ENCODE peak calls at places on chromosomes 11 and 22, in seven cellular contexts. Z is tibial artery; M is right cardiac atrium; H is transverse colon; P is HCT116; Q is CD4-positive, CD25-positive, alpha-beta regulatory T cell; I is Karpas-422. B is an unnamed sample.
A peak's percentile ranks its signal among the peaks of the same experiment; 100 is the strongest.

GRCh38 chr11:94897330-94897768 is 76.0 kb downstream of the CWC15 start:
- DNase-seq in M (peak; percentile 82), Z (no peak), P (peak; percentile 47), I (peak; percentile 89), Q (no peak), H (peak; percentile 47), B (no peak)

GRCh38 chr11:107695446-107695845 is 16.4 kb downstream of the SLN start:
- DNase-seq in Z (no peak), H (no peak), I (no peak), Q (no peak), P (no peak), M (no peak), B (no peak)

GRCh38 chr11:1255151-1255550 is 32.3 kb downstream of the MUC5B start:
- DNase-seq in P (no peak), Q (no peak), I (no peak), M (peak; percentile 35), Z (no peak), H (no peak), B (no peak)

GRCh38 chr22:17486313-17486712 is 77.0 kb upstream of the SLC25A18 start:
- DNase-seq in Z (no peak), H (no peak), Q (no peak), I (no peak), P (no peak), M (no peak), B (no peak)

GRCh38 chr11:61473370-61474025 is 35.1 kb upstream of the LRRC10B start:
- DNase-seq in H (no peak), M (no peak), Z (no peak), I (no peak), P (no peak), Q (no peak), B (no peak)

GRCh38 chr11:80188228-80188627 is 747.4 kb upstream of the TENM4 start:
- DNase-seq in I (no peak), Z (no peak), Q (no peak), P (no peak), M (no peak), H (no peak), B (no peak)

GRCh38 chr11:5203366-5203765 is 2.9 kb upstream of the OR51V1 start:
- DNase-seq in P (no peak), Z (no peak), Q (no peak), M (no peak), I (no peak), H (no peak), B (no peak)

GRCh38 chr11:76791861-76792260 is 8.7 kb downstream of the TSKU start:
- DNase-seq in M (no peak), H (no peak), Z (no peak), P (no peak), I (no peak), Q (no peak), B (no peak)

GRCh38 chr22:43066844-43067385 is 22.3 kb downstream of the TTLL1 start:
- DNase-seq in P (peak; percentile 47), Q (no peak), Z (no peak), M (no peak), H (no peak), I (no peak), B (no peak)

GRCh38 chr22:48751539-48752437 is 1075.9 kb downstream of the BRD1 start:
- DNase-seq in Z (no peak), Q (no peak), M (no peak), H (no peak), P (no peak), I (no peak), B (no peak)

GRCh38 chr22:42368379-42369249 is 63.6 kb downstream of the NFAM1 start:
- DNase-seq in H (peak; percentile 34), P (no peak), Q (peak; percentile 39), Z (peak; percentile 70), M (peak; percentile 52), I (no peak), B (no peak)

GRCh38 chr11:118437046-118437735 is 899 bp downstream of the KMT2A start:
- DNase-seq in H (peak; percentile 47), M (peak; percentile 73), Z (peak; percentile 78), Q (peak; percentile 46), I (peak; percentile 56), P (no peak), B (peak; percentile 39)

GRCh38 chr11:83724704-83725114 is 438.5 kb upstream of the CCDC90B start:
- DNase-seq in Q (no peak), I (no peak), H (no peak), M (no peak), Z (no peak), P (no peak), B (no peak)

GRCh38 chr22:38882972-38883622 is 11.1 kb upstream of the CBX6 start:
- DNase-seq in Z (no peak), M (no peak), Q (no peak), P (no peak), H (no peak), I (peak; percentile 35), B (no peak)

GRCh38 chr11:67355794-67356550 is 2.6 kb upstream of the POLD4 start:
- DNase-seq in Z (no peak), H (peak; percentile 51), Q (no peak), P (no peak), I (peak; percentile 84), M (peak; percentile 36), B (no peak)

GRCh38 chr11:89452780-89453179 is 38.4 kb downstream of the NOX4 start:
- DNase-seq in Z (no peak), P (no peak), H (no peak), M (no peak), I (no peak), Q (no peak), B (no peak)

GRCh38 chr22:19723165-19723989 is at the start of gene GP1BB:
- DNase-seq in P (no peak), Q (no peak), I (no peak), Z (no peak), M (peak; percentile 85), H (peak; percentile 37), B (peak; percentile 40)

GRCh38 chr11:124897681-124898680 is at the start of gene ROBO4:
- DNase-seq in I (no peak), H (no peak), M (peak; percentile 88), Z (peak; percentile 79), Q (no peak), P (peak; percentile 22), B (no peak)

GRCh38 chr11:119262668-119263351 is 54.1 kb downstream of the MCAM start:
- DNase-seq in H (no peak), I (no peak), Q (no peak), Z (no peak), P (no peak), M (no peak), B (no peak)

GRCh38 chr11:104594228-104594958 is 303.9 kb downstream of the CASP12 start:
- DNase-seq in M (no peak), P (no peak), H (no peak), I (no peak), Q (no peak), Z (no peak), B (no peak)

GRCh38 chr22:42919199-42919598 is 62.1 kb upstream of the ARFGAP3 start:
- DNase-seq in H (no peak), Q (no peak), I (no peak), Z (no peak), M (peak; percentile 49), P (peak; percentile 42), B (no peak)

GRCh38 chr22:17562906-17563870 is at the start of gene SLC25A18:
- DNase-seq in I (no peak), Q (no peak), Z (peak; percentile 74), P (no peak), M (peak; percentile 69), H (peak; percentile 21), B (no peak)

GRCh38 chr11:43555811-43556210 is 124.7 kb upstream of the HSD17B12 start:
- DNase-seq in Q (no peak), P (no peak), H (no peak), Z (peak; percentile 77), M (peak; percentile 71), I (no peak), B (no peak)
- H3K4me3 ChIP-seq in Q (no peak overlapping the region), P (no peak overlapping the region), H (no peak overlapping the region), Z (peak overlapping the region; percentile 2), M (peak overlapping the region; percentile 30), I (no peak overlapping the region), B (no peak overlapping the region)

DNA sequence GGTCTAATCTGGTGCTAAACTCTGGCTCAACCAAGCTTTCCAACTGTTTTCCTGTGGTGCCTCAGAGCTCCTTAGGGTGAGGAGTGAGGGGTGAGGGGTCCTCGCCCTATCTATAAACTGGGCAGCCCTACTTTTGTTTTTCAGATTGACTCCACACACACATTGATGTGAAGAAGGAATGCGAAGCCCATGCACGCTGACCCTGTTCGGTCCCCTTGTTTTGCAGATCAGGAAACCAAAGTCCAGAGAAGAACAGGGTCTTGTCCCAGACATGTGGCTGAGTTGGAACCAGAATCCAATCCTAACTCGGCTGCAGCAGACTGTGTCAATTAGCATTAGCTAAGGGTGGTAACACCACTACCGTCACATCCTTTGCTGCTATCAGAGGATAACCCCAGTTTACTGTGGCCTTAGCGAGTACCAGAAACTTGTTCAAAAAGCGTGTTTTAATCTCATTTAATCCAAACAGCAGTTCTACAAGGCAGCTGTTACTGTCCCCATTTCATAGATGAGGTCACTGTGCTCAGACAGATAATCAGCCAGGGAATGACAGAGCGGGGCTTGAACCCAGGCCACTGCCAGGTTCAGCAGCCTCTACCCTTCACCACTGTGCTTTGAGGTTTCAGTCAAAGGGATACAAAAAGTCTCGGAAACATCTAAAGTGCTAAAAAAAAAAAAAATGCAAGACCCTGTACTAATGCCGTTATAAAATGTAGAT is 145.3 kb upstream of the SYT13 start:
- DNase-seq in P (no peak), Z (no peak), H (no peak), Q (no peak), I (no peak), M (no peak), B (no peak)
- H3K27me3 ChIP-seq in P (peaks cover 85% of the 10 kb centered on the region), Z (no peaks in the 10 kb centered on the region), H (peaks cover 14% of the 10 kb centered on the region), Q (peaks cover 6% of the 10 kb centered on the region), I (no peaks in the 10 kb centered on the region), M (no peaks in the 10 kb centered on the region), B (no peaks in the 10 kb centered on the region)

GRCh38 chr11:102833731-102834130 is 9.7 kb downstream of the MMP3 start:
- DNase-seq in I (no peak), P (no peak), Q (no peak), Z (no peak), H (no peak), M (no peak), B (no peak)
- H3K4me3 ChIP-seq in I (no peak overlapping the region), P (no peak overlapping the region), Q (no peak overlapping the region), Z (no peak overlapping the region), H (no peak overlapping the region), M (no peak overlapping the region), B (no peak overlapping the region)

GRCh38 chr11:128900468-128900867 is 9.3 kb downstream of the KCNJ5 start:
- DNase-seq in I (no peak), H (no peak), Z (no peak), M (no peak), P (no peak), Q (no peak), B (no peak)

GRCh38 chr11:128904303-128904871 is 13.2 kb downstream of the KCNJ5 start:
- DNase-seq in Q (no peak), Z (no peak), I (no peak), M (no peak), P (no peak), H (no peak), B (no peak)

GRCh38 chr11:128902515-128903066 is 11.4 kb downstream of the KCNJ5 start:
- DNase-seq in P (no peak), Z (no peak), I (no peak), H (no peak), M (no peak), Q (no peak), B (no peak)

GRCh38 chr11:128903248-128904041 is 12.3 kb downstream of the KCNJ5 start:
- DNase-seq in Q (no peak), P (no peak), I (no peak), H (peak; percentile 30), Z (peak; percentile 76), M (peak; percentile 67), B (no peak)

GRCh38 chr11:128901655-128902514 is 10.7 kb downstream of the KCNJ5 start:
- DNase-seq in I (no peak), H (no peak), P (no peak), Q (no peak), Z (no peak), M (peak; percentile 55), B (no peak)
- H3K27me3 ChIP-seq in I (no peaks in the 10 kb centered on the region), H (peaks cover 5% of the 10 kb centered on the region), P (no peaks in the 10 kb centered on the region), Q (peaks cover 17% of the 10 kb centered on the region), Z (no peaks in the 10 kb centered on the region), M (no peaks in the 10 kb centered on the region), B (peaks cover 3% of the 10 kb centered on the region)

B was measured in GM06990.